ENCODE peak calls at places on chromosomes 12 and 14, in eight cellular contexts. H, U, W, Y, L, E, J and D are unnamed samples.

GRCh38 chr14:94320243-94320642 is 2.9 kb downstream of the SERPINA6 start:
- DNase-seq in H (peak), U (no peak), W (no peak), Y (peak), L (no peak), E (no peak), J (no peak), D (no peak)

GRCh38 chr12:22458301-22458917 is 85.9 kb downstream of the C2CD5 start:
- DNase-seq in H (peak), U (no peak), W (no peak), Y (no peak), L (no peak), E (peak), J (no peak), D (no peak)

GRCh38 chr12:24921251-24922038 is 27.5 kb downstream of the BCAT1 start:
- DNase-seq in H (peak), U (no peak), W (no peak), Y (no peak), L (no peak), E (no peak), J (no peak), D (no peak)

GRCh38 chr12:53676715-53677611 is 1.1 kb upstream of the ATP5MC2 start:
- DNase-seq in H (peak), U (no peak), W (peak), Y (peak), L (no peak), E (no peak), J (peak), D (peak)

GRCh38 chr12:65313704-65314317 is 35.3 kb downstream of the MSRB3 start:
- DNase-seq in H (peak), U (no peak), W (no peak), Y (no peak), L (no peak), E (no peak), J (no peak), D (no peak)

GRCh38 chr12:96212456-96213375 is 18.5 kb downstream of the ELK3 start:
- DNase-seq in H (no peak), U (no peak), W (no peak), Y (no peak), L (no peak), E (no peak), J (no peak), D (no peak)

GRCh38 chr12:39581592-39581991 is 38.0 kb downstream of the ABCD2 start:
- DNase-seq in H (no peak), U (no peak), W (no peak), Y (no peak), L (no peak), E (no peak), J (no peak), D (no peak)

GRCh38 chr12:13980548-13981295 is 680 bp downstream of the GRIN2B start:
- DNase-seq in H (peak), U (no peak), W (no peak), Y (peak), L (no peak), E (peak), J (no peak), D (no peak)

GRCh38 chr14:73746540-73747385 is 32.6 kb upstream of the PNMA1 start:
- DNase-seq in H (peak), U (no peak), W (no peak), Y (no peak), L (no peak), E (no peak), J (no peak), D (no peak)

GRCh38 chr12:106010746-106011145 is 128.0 kb downstream of the NUAK1 start:
- DNase-seq in H (no peak), U (no peak), W (no peak), Y (no peak), L (no peak), E (no peak), J (no peak), D (no peak)

GRCh38 chr12:6288235-6288634 is 22.2 kb upstream of the PLEKHG6 start:
- DNase-seq in H (no peak), U (no peak), W (no peak), Y (no peak), L (no peak), E (no peak), J (no peak), D (no peak)

GRCh38 chr12:62576503-62576902 is 109.9 kb downstream of the MON2 start:
- DNase-seq in H (no peak), U (no peak), W (no peak), Y (no peak), L (no peak), E (no peak), J (no peak), D (no peak)

GRCh38 chr12:104562763-104563162 is 106.0 kb downstream of the CHST11 start:
- DNase-seq in H (no peak), U (no peak), W (no peak), Y (no peak), L (no peak), E (no peak), J (no peak), D (no peak)

GRCh38 chr12:100706029-100706428 is 88.5 kb upstream of the ANO4 start:
- DNase-seq in H (peak), U (no peak), W (no peak), Y (no peak), L (no peak), E (peak), J (no peak), D (no peak)

GRCh38 chr12:19186722-19187661 is 57.5 kb downstream of the PLEKHA5 start:
- DNase-seq in H (peak), U (no peak), W (peak), Y (no peak), L (no peak), E (peak), J (no peak), D (peak)

GRCh38 chr12:11773889-11774677 is 124.6 kb downstream of the ETV6 start:
- DNase-seq in H (no peak), U (peak), W (no peak), Y (peak), L (no peak), E (no peak), J (peak), D (no peak)

GRCh38 chr12:113991224-113992044 is 25.3 kb upstream of the RBM19 start:
- DNase-seq in H (no peak), U (no peak), W (no peak), Y (no peak), L (no peak), E (no peak), J (no peak), D (no peak)